ENCODE peak calls at places on chromosomes 7 and 10, in nine cellular contexts. U, M, I, J, E, G, C, W and N are unnamed samples.

GRCh38 chr10:75662715-75663114 is 231.3 kb downstream of the LRMDA start:
- DNase-seq in I (no peak), W (no peak), M (no peak), G (no peak), U (no peak), J (no peak), C (no peak), E (no peak), N (no peak)

GRCh38 chr7:121301441-121302213 is 27.2 kb upstream of the WNT16 start:
- DNase-seq in C (no peak), U (no peak), E (no peak), W (no peak), M (no peak), J (no peak), G (no peak), I (no peak), N (no peak)

GRCh38 chr7:22586806-22587180 is 86.8 kb upstream of the STEAP1B start:
- DNase-seq in U (no peak), W (no peak), I (peak), G (peak), J (no peak), C (no peak), E (no peak), M (no peak), N (no peak)

GRCh38 chr7:116231543-116232401 is 21.4 kb downstream of the TES start:
- DNase-seq in E (no peak), J (no peak), C (no peak), M (no peak), W (no peak), I (no peak), U (no peak), G (no peak), N (no peak)

GRCh38 chr7:5595545-5596045 is 172.0 kb upstream of the TNRC18 start:
- DNase-seq in M (no peak), U (no peak), J (no peak), W (no peak), E (peak), I (no peak), C (no peak), G (peak), N (no peak)

GRCh38 chr7:131244259-131244852 is 83.3 kb upstream of the MKLN1 start:
- DNase-seq in M (no peak), U (peak), G (peak), I (peak), J (no peak), C (no peak), E (no peak), W (no peak), N (no peak)

GRCh38 chr7:73823873-73824597 is 6.8 kb upstream of the CLDN4 start:
- DNase-seq in W (no peak), I (no peak), G (no peak), M (no peak), U (no peak), J (no peak), C (no peak), E (no peak), N (no peak)

GRCh38 chr10:97136744-97137143 is 49.0 kb downstream of the SLIT1 start:
- DNase-seq in I (no peak), M (no peak), U (no peak), E (no peak), G (no peak), W (no peak), J (no peak), C (no peak), N (peak)

GRCh38 chr7:18792866-18793595 is 297.5 kb downstream of the HDAC9 start:
- DNase-seq in W (no peak), E (no peak), U (no peak), G (peak), C (no peak), M (no peak), I (no peak), J (no peak), N (no peak)

GRCh38 chr7:54995166-54995565 is 23.7 kb upstream of the EGFR start:
- DNase-seq in U (no peak), C (no peak), I (no peak), M (no peak), E (no peak), J (no peak), G (peak), W (no peak), N (no peak)

GRCh38 chr10:61342817-61343572 is 110.2 kb downstream of the TMEM26 start:
- DNase-seq in I (no peak), C (no peak), W (no peak), J (no peak), G (no peak), U (no peak), E (no peak), M (no peak), N (no peak)

GRCh38 chr7:37916673-37917660 is at the start of gene SFRP4:
- DNase-seq in U (no peak), J (peak), W (no peak), E (no peak), M (no peak), G (peak), I (peak), C (peak), N (peak)

GRCh38 chr7:16028103-16028502 is 341.6 kb upstream of the MEOX2 start:
- DNase-seq in C (no peak), M (no peak), E (no peak), U (no peak), I (no peak), G (peak), J (no peak), W (no peak), N (no peak)

GRCh38 chr10:80701706-80702105 is 164.0 kb downstream of the SH2D4B start:
- DNase-seq in G (no peak), M (no peak), J (no peak), E (no peak), W (no peak), C (no peak), U (no peak), I (no peak), N (no peak)

GRCh38 chr7:138796038-138796580 is 1.7 kb upstream of the TMEM213 start:
- DNase-seq in U (no peak), M (no peak), I (no peak), C (no peak), E (no peak), J (no peak), G (peak), W (no peak), N (no peak)

GRCh38 chr7:128209229-128210035 is 31.6 kb upstream of the LEP start:
- DNase-seq in E (peak), J (peak), W (peak), C (peak), I (peak), M (peak), G (peak), U (peak), N (peak)

GRCh38 chr10:131311661-131312260 is at the start of gene TCERG1L:
- DNase-seq in J (peak), M (peak), E (no peak), G (peak), I (peak), C (peak), W (no peak), U (no peak), N (no peak)